ENCODE peak calls at places on chromosomes 2 and 18, in four cellular contexts. A is lower lobe of right lung, K is colonic mucosa, C is HL-60. V is an unnamed sample. For H3K27me3, the result is how much of the 10 kb centered on the place peaks cover.

GRCh38 chr2:112887904-112888303 is 23.1 kb upstream of the IL37 start:
- DNase-seq in C (no peak), A (no peak), K (no peak), V (no peak)

GRCh38 chr2:9002637-9003365 is 683 bp downstream of the MBOAT2 start:
- DNase-seq in C (no peak), K (peak), A (peak), V (peak)

GRCh38 chr2:9258953-9259399 is 52.4 kb downstream of the ASAP2 start:
- DNase-seq in C (no peak), A (no peak), K (no peak), V (no peak)

GRCh38 chr18:79634186-79634585 is 45.4 kb upstream of the CTDP1 start:
- DNase-seq in A (no peak), K (no peak), C (no peak), V (no peak)

GRCh38 chr2:176585291-176585690 is 316.0 kb downstream of the MTX2 start:
- DNase-seq in C (no peak), A (no peak), K (no peak), V (no peak)

GRCh38 chr2:75325594-75325993 is 126.3 kb upstream of the TACR1 start:
- DNase-seq in K (no peak), C (no peak), A (no peak), V (no peak)

GRCh38 chr18:57434536-57435494 is at the start of gene ONECUT2:
- DNase-seq in C (peak), A (peak), K (peak), V (peak)

GRCh38 chr2:129167456-129167855 is 812.0 kb upstream of the RAB6C start:
- DNase-seq in K (no peak), C (no peak), A (no peak), V (no peak)

GRCh38 chr2:126774761-126775160 is 118.8 kb downstream of the GYPC start:
- DNase-seq in C (no peak), K (no peak), A (no peak), V (peak)

GRCh38 chr2:105364436-105365139 is 27.2 kb downstream of the C2orf49 start:
- DNase-seq in C (no peak), A (no peak), K (no peak), V (no peak)

DNA sequence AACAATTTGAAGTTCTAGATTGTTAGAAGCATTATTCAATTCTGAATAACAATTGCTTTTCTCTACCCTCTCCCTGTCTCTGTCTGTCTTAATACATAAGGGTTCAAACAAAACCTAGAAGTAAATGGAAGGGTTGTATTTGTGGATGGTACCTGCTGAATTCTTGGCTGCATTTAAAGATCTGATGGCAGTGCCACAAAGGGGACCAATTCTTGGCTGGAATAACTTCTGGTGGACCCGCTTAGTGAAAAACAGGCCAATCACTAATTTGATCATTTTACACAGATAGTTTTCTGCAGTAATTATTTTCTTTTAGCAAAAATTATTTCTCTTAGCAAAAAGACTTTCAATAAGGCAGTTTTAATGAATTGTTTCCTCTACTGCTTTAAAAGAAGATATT is 353.5 kb downstream of the MYCN start:
- DNase-seq in K (no peak), C (no peak), A (no peak), V (no peak)
- H3K27ac ChIP-seq in K (no peak), C (no peak), A (no peak), V (no peak)

DNA sequence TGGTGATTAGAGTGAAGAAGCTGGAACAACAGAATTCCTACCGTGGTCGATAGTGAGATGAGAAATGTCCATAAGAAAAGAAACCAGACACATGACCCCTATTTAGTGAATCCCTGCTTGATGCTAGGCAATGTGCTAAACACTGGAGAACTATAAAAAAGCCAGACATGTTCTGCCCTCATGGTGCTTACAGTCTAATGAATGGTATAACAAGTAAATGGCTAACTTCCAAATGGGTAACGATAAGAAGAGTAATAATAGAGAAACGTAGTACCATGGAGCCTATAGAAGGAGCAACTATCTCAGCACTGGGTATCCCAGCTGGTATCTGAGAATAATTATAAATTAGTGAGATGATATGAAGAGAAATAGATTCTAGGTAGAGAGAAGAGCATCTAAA is 5.0 kb downstream of the DSG2 start:
- DNase-seq in K (no peak), A (no peak), C (no peak), V (no peak)
- H3K27me3 ChIP-seq in K (under half), A (under half), C (under half), V (under half)

GRCh38 chr2:36635194-36635593 is 37.2 kb upstream of the FEZ2 start:
- DNase-seq in K (no peak), C (no peak), A (no peak), V (no peak)
- H3K27ac ChIP-seq in K (no peak), C (no peak), A (no peak), V (no peak)

GRCh38 chr2:170500104-170500503 is 215.0 kb upstream of the SP5 start:
- DNase-seq in C (no peak), K (no peak), A (no peak), V (no peak)
- H3K27me3 ChIP-seq in C (under half), K (under half), A (under half), V (under half)

GRCh38 chr2:182941121-182941713 is 74.8 kb upstream of the FRZB start:
- DNase-seq in A (no peak), K (no peak), C (no peak), V (no peak)

GRCh38 chr2:182942756-182943155 is 76.3 kb upstream of the FRZB start:
- DNase-seq in A (no peak), C (no peak), K (no peak), V (no peak)

GRCh38 chr2:182937864-182938263 is 71.4 kb upstream of the FRZB start:
- DNase-seq in A (no peak), C (no peak), K (no peak), V (no peak)

GRCh38 chr2:182943339-182943738 is 76.9 kb upstream of the FRZB start:
- DNase-seq in K (no peak), A (no peak), C (no peak), V (no peak)

DNA sequence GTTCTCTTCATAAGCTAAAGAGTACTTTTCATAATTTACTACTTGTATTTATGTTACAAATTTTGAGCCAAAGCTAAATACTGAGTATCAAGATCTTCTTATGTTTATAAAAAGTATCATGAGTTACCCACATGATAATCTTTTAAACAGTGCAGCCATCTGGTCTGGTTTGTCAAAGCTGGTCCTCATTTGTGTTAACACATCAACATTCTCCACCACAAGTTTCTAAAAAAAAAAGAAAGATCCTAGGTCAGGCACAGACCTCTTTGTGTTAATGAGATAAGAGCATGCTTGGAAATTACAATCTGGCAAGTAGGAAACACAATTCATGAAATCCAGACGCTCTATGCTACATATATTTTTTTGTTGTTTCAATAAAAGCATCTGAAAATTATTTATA is 75.5 kb upstream of the FRZB start:
- DNase-seq in C (no peak), K (no peak), A (no peak), V (no peak)
- H3K27ac ChIP-seq in C (no peak), K (no peak), A (no peak), V (no peak)

V was measured in spleen.